ENCODE peak calls at places on chromosomes 7 and 10, in five cellular contexts. O, Y, W, H and F are unnamed samples.

GRCh38 chr7:82810558-82811259 is 352.0 kb downstream of the PCLO start:
- DNase-seq in O (peak; percentile 62), Y (peak; percentile 76), H (no peak), W (no peak), F (no peak)

GRCh38 chr10:127925471-127926207 is 18.7 kb downstream of the PTPRE start:
- DNase-seq in O (no peak), W (peak; percentile 53), Y (no peak), H (no peak), F (no peak)

GRCh38 chr10:87551324-87551723 is 46.6 kb downstream of the MINPP1 start:
- DNase-seq in H (no peak), O (no peak), W (no peak), Y (no peak), F (no peak)

GRCh38 chr10:114430688-114431413 is 26.5 kb upstream of the AFAP1L2 start:
- DNase-seq in H (no peak), Y (no peak), W (no peak), O (no peak), F (no peak)

GRCh38 chr7:16734148-16734726 is 19.3 kb upstream of the TSPAN13 start:
- DNase-seq in Y (no peak), H (no peak), W (no peak), O (no peak), F (no peak)

GRCh38 chr10:61024801-61025201 is 80.8 kb upstream of the RHOBTB1 start:
- DNase-seq in H (no peak), W (no peak), O (no peak), Y (peak; percentile 49), F (no peak)

GRCh38 chr10:3886191-3886590 is 101.2 kb upstream of the KLF6 start:
- DNase-seq in W (peak; percentile 87), H (no peak), O (no peak), Y (peak; percentile 28), F (no peak)

GRCh38 chr10:8054498-8055407 is at the start of gene GATA3:
- DNase-seq in Y (peak; percentile 47), H (peak; percentile 68), O (no peak), W (peak; percentile 98), F (peak; percentile 75)

GRCh38 chr7:28315565-28316420 is 96.5 kb upstream of the CREB5 start:
- DNase-seq in H (no peak), W (peak; percentile 63), O (no peak), Y (peak; percentile 34), F (no peak)